ENCODE peak calls at places on chromosomes 5 and 9, in nine cellular contexts. A is osteocyte; F is iPS DF 6.9; B is LoVo; Q is NCI-H748 treated with DMSO at 0.1 percent for 48 hours; X is HT-29; J is activated T-cell treated with anti-CD3 and anti-CD28 coated beads, Interleukin-2, amount 50 U/mL, for 24 hours; D is lower lobe of right lung; K is amygdala. N is an unnamed sample.

GRCh38 chr5:89241186-89241585 is 358.2 kb upstream of the MEF2C start:
- DNase-seq in A (no peak), F (no peak), B (no peak), Q (no peak), X (no peak), J (no peak), D (no peak), K (no peak), N (no peak)

GRCh38 chr5:124923131-124923530 is 176.7 kb upstream of the ZNF608 start:
- DNase-seq in A (no peak), F (no peak), B (no peak), Q (peak; percentile 97), X (no peak), J (no peak), D (no peak), K (no peak), N (no peak)

GRCh38 chr5:95673076-95673475 is 9.7 kb downstream of the SPATA9 start:
- DNase-seq in A (no peak), F (no peak), B (no peak), Q (no peak), X (no peak), J (no peak), D (no peak), K (no peak), N (no peak)

GRCh38 chr9:127219533-127219932 is 45.0 kb upstream of the GARNL3 start:
- DNase-seq in A (no peak), F (no peak), B (no peak), Q (no peak), X (no peak), J (no peak), D (no peak), K (no peak), N (no peak)

GRCh38 chr5:42806701-42807262 is 4.9 kb downstream of the SELENOP start:
- DNase-seq in A (no peak), F (no peak), B (no peak), Q (no peak), X (no peak), J (no peak), D (no peak), K (no peak), N (no peak)

GRCh38 chr5:61162010-61162831 is at the start of gene SMIM15:
- DNase-seq in A (peak; percentile 93), F (peak; percentile 61), B (peak; percentile 94), Q (peak; percentile 68), X (peak; percentile 94), J (peak; percentile 88), D (peak; percentile 96), K (peak; percentile 69), N (peak; percentile 74)

GRCh38 chr9:35771524-35771923 is 17.4 kb upstream of the MSMP start:
- DNase-seq in A (no peak), F (no peak), B (peak; percentile 10), Q (peak; percentile 18), X (peak; percentile 52), J (no peak), D (no peak), K (no peak), N (no peak)

GRCh38 chr9:137505421-137506140 is 44.6 kb downstream of the PNPLA7 start:
- DNase-seq in A (no peak), F (no peak), B (no peak), Q (no peak), X (no peak), J (no peak), D (no peak), K (no peak), N (no peak)

GRCh38 chr5:15897609-15898008 is 282.0 kb downstream of the MARCHF11 start:
- DNase-seq in A (no peak), F (no peak), B (no peak), Q (no peak), X (no peak), J (no peak), D (no peak), K (no peak), N (no peak)

GRCh38 chr5:178330791-178331404 is 98.3 kb upstream of the PHYKPL start:
- DNase-seq in A (no peak), F (no peak), B (no peak), Q (no peak), X (no peak), J (no peak), D (no peak), K (no peak), N (no peak)

GRCh38 chr9:121120386-121120785 is 45.6 kb downstream of the CNTRL start:
- DNase-seq in A (no peak), F (no peak), B (no peak), Q (no peak), X (no peak), J (no peak), D (no peak), K (no peak), N (no peak)

GRCh38 chr5:146306838-146307237 is 31.8 kb upstream of the POU4F3 start:
- DNase-seq in A (no peak), F (no peak), B (no peak), Q (no peak), X (no peak), J (no peak), D (no peak), K (no peak), N (no peak)

GRCh38 chr9:89444212-89444611 is 53.7 kb downstream of the SEMA4D start:
- DNase-seq in A (no peak), F (no peak), B (no peak), Q (no peak), X (no peak), J (no peak), D (no peak), K (no peak), N (no peak)

GRCh38 chr5:51573835-51574234 is 190.6 kb downstream of the ISL1 start:
- DNase-seq in A (no peak), F (no peak), B (no peak), Q (no peak), X (no peak), J (no peak), D (no peak), K (no peak), N (no peak)

GRCh38 chr5:400282-401215 is 42.4 kb upstream of the EXOC3 start:
- DNase-seq in A (peak; percentile 80), F (no peak), B (peak; percentile 53), Q (no peak), X (no peak), J (peak; percentile 29), D (no peak), K (no peak), N (no peak)

GRCh38 chr5:179427676-179428056 is 82.4 kb upstream of the ADAMTS2 start:
- DNase-seq in A (no peak), F (no peak), B (no peak), Q (no peak), X (no peak), J (no peak), D (peak; percentile 38), K (no peak), N (no peak)

GRCh38 chr9:81380960-81381359 is 308.4 kb downstream of the TLE1 start:
- DNase-seq in A (no peak), F (no peak), B (no peak), Q (no peak), X (no peak), J (no peak), D (no peak), K (no peak), N (no peak)

GRCh38 chr9:116816484-116816883 is 129.4 kb downstream of the TRIM32 start:
- DNase-seq in A (no peak), F (no peak), B (no peak), Q (no peak), X (no peak), J (no peak), D (no peak), K (no peak), N (no peak)

GRCh38 chr9:22383720-22384119 is 62.9 kb upstream of the DMRTA1 start:
- DNase-seq in A (no peak), F (no peak), B (no peak), Q (no peak), X (no peak), J (no peak), D (no peak), K (no peak), N (no peak)

GRCh38 chr5:23631283-23632045 is 124.1 kb downstream of the PRDM9 start:
- DNase-seq in A (no peak), F (no peak), B (no peak), Q (no peak), X (peak; percentile 76), J (no peak), D (no peak), K (no peak), N (no peak)

GRCh38 chr9:4318741-4319140 is 18.9 kb upstream of the GLIS3 start:
- DNase-seq in A (no peak), F (no peak), B (no peak), Q (no peak), X (no peak), J (no peak), D (no peak), K (no peak), N (no peak)

GRCh38 chr5:68423154-68423811 is 207.7 kb downstream of the PIK3R1 start:
- DNase-seq in A (no peak), F (no peak), B (no peak), Q (no peak), X (no peak), J (no peak), D (no peak), K (no peak), N (no peak)

GRCh38 chr5:107887587-107887986 is 216.8 kb upstream of the EFNA5 start:
- DNase-seq in A (no peak), F (no peak), B (peak; percentile 47), Q (no peak), X (peak; percentile 25), J (no peak), D (no peak), K (no peak), N (no peak)

GRCh38 chr5:72723584-72723983 is 92.9 kb upstream of the TNPO1 start:
- DNase-seq in A (no peak), F (no peak), B (no peak), Q (no peak), X (peak; percentile 17), J (no peak), D (no peak), K (no peak), N (no peak)

GRCh38 chr9:131366745-131367401 is 27.0 kb upstream of the PRRC2B start:
- DNase-seq in A (no peak), F (no peak), B (peak; percentile 77), Q (peak; percentile 9), X (peak; percentile 80), J (no peak), D (no peak), K (no peak), N (no peak)